ENCODE peak calls at places on chromosomes 4 and X, in eight cellular contexts. U is A549, W is HepG2, G is K562, Y is GM12878, E is HCT116, N is GM23338, J is Panc1. S is an unnamed sample.

GRCh38 chr4:7788687-7789425 is 150.8 kb downstream of the AFAP1 start:
- DNase-seq in U (no peak), Y (no peak), N (no peak), J (no peak), W (no peak), G (no peak), E (no peak), S (no peak)

GRCh38 chr4:174136013-174136412 is 147.5 kb downstream of the FBXO8 start:
- DNase-seq in U (no peak), J (no peak), E (no peak), Y (no peak), W (no peak), N (peak; percentile 38), G (no peak), S (no peak)

GRCh38 chr4:44150091-44150576 is 298.5 kb downstream of the KCTD8 start:
- DNase-seq in N (no peak), Y (no peak), G (no peak), U (no peak), W (peak; percentile 1), J (no peak), E (no peak), S (no peak)

GRCh38 chrX:109294097-109294815 is 187.6 kb downstream of the GUCY2F start:
- DNase-seq in G (no peak), Y (no peak), E (no peak), N (no peak), W (no peak), U (no peak), J (no peak), S (no peak)

GRCh38 chr4:172850838-172851237 is 317.8 kb upstream of the GALNT7 start:
- DNase-seq in N (no peak), Y (no peak), U (no peak), J (no peak), E (peak; percentile 10), G (no peak), W (no peak), S (no peak)

GRCh38 chr4:75054089-75054488 is 121.2 kb downstream of the PARM1 start:
- DNase-seq in G (no peak), N (no peak), J (no peak), W (no peak), E (no peak), U (no peak), Y (no peak), S (no peak)

GRCh38 chr4:127881565-127881869 is 824 bp downstream of the PLK4 start:
- DNase-seq in N (no peak), E (no peak), W (no peak), G (no peak), J (no peak), U (no peak), Y (no peak), S (no peak)

GRCh38 chr4:6250235-6250983 is 19.2 kb upstream of the WFS1 start:
- DNase-seq in E (peak; percentile 76), Y (peak; percentile 42), J (peak; percentile 61), U (peak; percentile 58), N (peak; percentile 90), G (peak; percentile 61), W (peak; percentile 67), S (peak; percentile 15)

GRCh38 chr4:76307670-76308014 is 1.1 kb downstream of the STBD1 start:
- DNase-seq in W (no peak), Y (no peak), U (no peak), N (no peak), J (no peak), G (no peak), E (no peak), S (no peak)

GRCh38 chrX:2664497-2664896 is 26.6 kb upstream of the CD99 start:
- DNase-seq in J (no peak), Y (no peak), E (no peak), G (no peak), U (no peak), N (no peak), W (no peak), S (no peak)

GRCh38 chrX:131735127-131735526 is 191.3 kb downstream of the OR13H1 start:
- DNase-seq in Y (no peak), W (no peak), E (no peak), U (no peak), J (no peak), N (no peak), G (no peak), S (no peak)

GRCh38 chr4:113978105-113978504 is 1.3 kb downstream of the ARSJ start:
- DNase-seq in N (no peak), Y (no peak), W (no peak), E (no peak), G (no peak), U (no peak), J (no peak), S (no peak)

GRCh38 chr4:113979973-113980615 is 647 bp upstream of the ARSJ start:
- DNase-seq in U (no peak), G (no peak), E (no peak), W (no peak), Y (no peak), N (peak; percentile 82), J (no peak), S (no peak)

GRCh38 chr4:113976937-113977855 is 2.3 kb downstream of the ARSJ start:
- DNase-seq in Y (no peak), J (no peak), W (no peak), U (no peak), N (no peak), G (no peak), E (no peak), S (no peak)

GRCh38 chr4:113978561-113979156 is 788 bp downstream of the ARSJ start:
- DNase-seq in U (peak; percentile 21), N (peak; percentile 45), Y (no peak), E (no peak), J (no peak), W (no peak), G (no peak), S (no peak)

DNA sequence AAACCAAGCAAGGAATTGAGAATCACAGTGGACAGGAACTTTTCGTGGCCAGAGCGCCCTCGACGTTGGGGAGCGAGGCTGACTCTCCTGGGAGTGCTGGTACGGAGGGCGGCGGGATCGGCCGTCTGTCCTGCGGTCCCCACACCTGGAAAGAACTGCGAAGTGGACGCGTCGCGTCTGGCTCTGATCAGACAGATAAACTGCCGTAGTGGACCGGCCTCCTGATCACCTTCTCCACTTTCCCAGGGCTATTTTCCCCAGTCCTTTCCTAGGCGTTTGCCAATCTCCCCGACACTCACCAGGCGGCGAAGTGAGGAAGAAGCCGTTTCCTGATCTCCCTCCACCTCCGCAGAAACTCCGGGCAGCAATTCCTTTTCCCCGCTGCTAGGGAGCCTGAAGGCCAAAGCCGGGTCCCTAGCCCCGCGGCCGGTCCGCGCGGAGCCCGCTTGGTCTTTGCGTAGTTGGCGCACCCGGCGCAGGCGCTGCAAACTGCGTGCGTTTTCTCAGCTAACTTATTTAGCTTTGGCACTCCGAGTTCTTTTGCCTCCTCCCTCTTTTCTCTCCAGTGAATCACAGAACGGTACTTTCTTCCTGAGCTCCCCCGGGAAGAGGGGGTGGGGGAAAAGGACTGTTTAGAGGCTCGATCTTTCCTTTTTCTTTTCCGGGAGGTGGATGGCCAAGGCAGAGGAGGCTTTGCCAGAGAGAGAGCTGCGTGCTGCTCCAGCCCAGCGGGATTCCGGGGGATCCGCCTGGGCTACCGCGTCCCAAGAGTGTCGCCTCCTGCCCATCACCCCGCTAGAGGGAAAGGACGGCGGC is at the start of gene ARSJ:
- DNase-seq in G (no peak), Y (no peak), J (no peak), N (peak; percentile 80), U (peak; percentile 42), W (no peak), E (peak; percentile 32), S (no peak)
- H3K4me3 ChIP-seq in G (no peak within 1 kb of the TSS), Y (peak within 1 kb of the TSS; percentile 57), J (peak within 1 kb of the TSS; percentile 77), N (peak within 1 kb of the TSS; percentile 80), U (peak within 1 kb of the TSS; percentile 59), W (no peak within 1 kb of the TSS), E (peak within 1 kb of the TSS; percentile 65), S (no peak within 1 kb of the TSS)

GRCh38 chr4:183492791-183493221 is 12.1 kb upstream of the ING2 start:
- DNase-seq in Y (no peak), W (no peak), U (no peak), J (no peak), N (no peak), E (no peak), G (no peak), S (no peak)
- TF ChIP-seq REST in Y (no peak), W (no peak), U (no peak), J (no peak), N (no peak), E (no peak), G (no peak), S (no peak)

GRCh38 chr4:37685211-37685725 is 908 bp downstream of the RELL1 start:
- DNase-seq in G (no peak), N (peak; percentile 21), U (peak; percentile 10), J (no peak), W (no peak), Y (no peak), E (no peak), S (peak; percentile 74)

GRCh38 chr4:37680089-37680488 is 6.1 kb downstream of the RELL1 start:
- DNase-seq in J (no peak), E (no peak), W (no peak), U (no peak), G (no peak), Y (no peak), N (no peak), S (no peak)

GRCh38 chr4:37684154-37684553 is 2.0 kb downstream of the RELL1 start:
- DNase-seq in W (no peak), G (no peak), Y (no peak), J (no peak), E (no peak), N (no peak), U (no peak), S (no peak)

GRCh38 chr4:37685726-37686372 is 327 bp downstream of the RELL1 start:
- DNase-seq in N (peak; percentile 63), E (no peak), U (peak; percentile 21), J (no peak), G (peak; percentile 53), W (no peak), Y (no peak), S (peak; percentile 29)

GRCh38 chr4:37682701-37683401 is 3.3 kb downstream of the RELL1 start:
- DNase-seq in U (peak; percentile 13), J (no peak), Y (peak; percentile 87), N (no peak), E (no peak), G (no peak), W (peak; percentile 85), S (no peak)
- H3K4me3 ChIP-seq in U (no peak overlapping the region), J (no peak overlapping the region), Y (peak overlapping the region; percentile 54), N (no peak overlapping the region), E (no peak overlapping the region), G (no peak overlapping the region), W (peak overlapping the region; percentile 8), S (no peak overlapping the region)

GRCh38 chr4:87035881-87036509 is 101.2 kb downstream of the AFF1 start:
- DNase-seq in N (no peak), U (no peak), E (no peak), J (no peak), W (no peak), Y (no peak), G (no peak), S (no peak)

GRCh38 chr4:87036713-87037112 is 101.9 kb downstream of the AFF1 start:
- DNase-seq in W (no peak), G (no peak), J (no peak), Y (no peak), N (no peak), U (no peak), E (no peak), S (no peak)

GRCh38 chr4:87037921-87038320 is 103.1 kb downstream of the AFF1 start:
- DNase-seq in J (no peak), N (no peak), W (no peak), U (no peak), Y (no peak), G (no peak), E (no peak), S (no peak)

GRCh38 chr4:87041142-87041541 is 106.3 kb downstream of the AFF1 start:
- DNase-seq in N (no peak), J (no peak), W (no peak), E (no peak), Y (no peak), G (no peak), U (no peak), S (no peak)

GRCh38 chr4:87038837-87039715 is 104.3 kb downstream of the AFF1 start:
- DNase-seq in E (no peak), W (no peak), U (peak; percentile 54), Y (no peak), N (peak; percentile 75), G (no peak), J (no peak), S (no peak)
- TF ChIP-seq REST in E (no peak), W (no peak), U (no peak), Y (no peak), N (no peak), G (no peak), J (no peak), S (no peak)

S was measured in HL-60.